ENCODE peak calls at places on chromosomes 6 and 20, in four cellular contexts. Q is GM12878, U is K562, M is H1. L is an unnamed sample.

GRCh38 chr6:163284151-163284550 is 130.4 kb upstream of the QKI start:
- DNase-seq in Q (no peak), U (no peak), M (no peak), L (no peak)

GRCh38 chr6:29926081-29926794 is 16.1 kb upstream of the HLA-A start:
- DNase-seq in Q (no peak), U (no peak), M (peak; percentile 48), L (no peak)

GRCh38 chr20:34709044-34709835 is 5.1 kb downstream of the TP53INP2 start:
- DNase-seq in Q (peak; percentile 55), U (peak; percentile 85), M (peak; percentile 94), L (peak; percentile 57)

GRCh38 chr20:37897008-37897548 is 5.8 kb upstream of the VSTM2L start:
- DNase-seq in Q (no peak), U (no peak), M (peak; percentile 71), L (no peak)

GRCh38 chr6:36025932-36026327 is 1.5 kb upstream of the SLC26A8 start:
- DNase-seq in Q (no peak), U (no peak), M (no peak), L (no peak)

GRCh38 chr6:136309171-136309570 is 19.5 kb upstream of the BCLAF1 start:
- DNase-seq in Q (no peak), U (no peak), M (no peak), L (no peak)

GRCh38 chr6:9467746-9468145 is 947.1 kb downstream of the TFAP2A start:
- DNase-seq in Q (no peak), U (no peak), M (no peak), L (no peak)

GRCh38 chr6:154738561-154738961 is 5.3 kb downstream of the SCAF8 start:
- DNase-seq in Q (no peak), U (no peak), M (no peak), L (no peak)

GRCh38 chr20:50226093-50226974 is 35.7 kb downstream of the CEBPB start:
- DNase-seq in Q (no peak), U (peak; percentile 42), M (no peak), L (no peak)

GRCh38 chr6:3829285-3829684 is 19.9 kb upstream of the FAM50B start:
- DNase-seq in Q (no peak), U (no peak), M (no peak), L (no peak)

GRCh38 chr20:36162272-36162966 is 7.9 kb downstream of the EPB41L1 start:
- DNase-seq in Q (no peak), U (peak; percentile 49), M (no peak), L (no peak)

GRCh38 chr6:127971945-127972391 is 71.1 kb upstream of the THEMIS start:
- DNase-seq in Q (no peak), U (no peak), M (no peak), L (no peak)

GRCh38 chr6:15096894-15097837 is 148.7 kb upstream of the JARID2 start:
- DNase-seq in Q (no peak), U (peak; percentile 85), M (no peak), L (no peak)

GRCh38 chr6:11754625-11755289 is 23.8 kb downstream of the ADTRP start:
- DNase-seq in Q (no peak), U (no peak), M (no peak), L (no peak)

GRCh38 chr20:10322073-10323012 is 103.7 kb downstream of the SNAP25 start:
- DNase-seq in Q (no peak), U (no peak), M (no peak), L (no peak)

GRCh38 chr6:4581468-4582420 is 194.5 kb upstream of the CDYL start:
- DNase-seq in Q (no peak), U (no peak), M (no peak), L (no peak)

DNA sequence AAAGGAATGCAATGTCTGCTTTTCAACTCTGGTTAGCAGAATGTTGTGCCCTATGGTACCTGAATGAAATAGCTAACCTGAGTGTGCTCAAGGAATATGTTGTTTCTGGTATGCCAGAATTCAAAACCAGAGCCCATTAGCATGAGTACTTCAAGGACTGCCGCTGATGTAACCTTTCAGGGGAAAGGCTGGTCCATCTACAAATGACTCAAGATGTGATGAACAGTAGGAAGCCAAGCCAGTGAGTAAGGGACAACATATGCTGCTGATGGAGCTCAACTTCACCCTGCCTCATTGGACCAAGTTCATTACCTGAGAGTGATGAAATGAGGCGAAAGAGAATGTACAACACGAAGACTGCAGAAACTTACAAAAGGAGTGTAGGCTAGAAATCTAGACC is 95.7 kb upstream of the BMP2 start:
- DNase-seq in Q (no peak), U (no peak), M (no peak), L (no peak)
- TF ChIP-seq EGR1 in Q (no peak), U (no peak), M (no peak), L (no peak)

GRCh38 chr20:16283978-16284377 is 289.3 kb downstream of the KIF16B start:
- DNase-seq in Q (no peak), U (no peak), M (no peak), L (no peak)

GRCh38 chr20:16283307-16283706 is 289.9 kb downstream of the KIF16B start:
- DNase-seq in Q (no peak), U (no peak), M (no peak), L (no peak)

GRCh38 chr20:16280219-16280618 is 293.0 kb downstream of the KIF16B start:
- DNase-seq in Q (no peak), U (no peak), M (no peak), L (no peak)

GRCh38 chr20:16284385-16285100 is 288.7 kb downstream of the KIF16B start:
- DNase-seq in Q (no peak), U (no peak), M (no peak), L (no peak)

GRCh38 chr20:16279320-16279719 is 293.9 kb downstream of the KIF16B start:
- DNase-seq in Q (no peak), U (no peak), M (no peak), L (no peak)
- TF ChIP-seq RAD21 in Q (peak; percentile 56), U (peak; percentile 14), M (peak; percentile 59), L (peak; percentile 14)

DNA sequence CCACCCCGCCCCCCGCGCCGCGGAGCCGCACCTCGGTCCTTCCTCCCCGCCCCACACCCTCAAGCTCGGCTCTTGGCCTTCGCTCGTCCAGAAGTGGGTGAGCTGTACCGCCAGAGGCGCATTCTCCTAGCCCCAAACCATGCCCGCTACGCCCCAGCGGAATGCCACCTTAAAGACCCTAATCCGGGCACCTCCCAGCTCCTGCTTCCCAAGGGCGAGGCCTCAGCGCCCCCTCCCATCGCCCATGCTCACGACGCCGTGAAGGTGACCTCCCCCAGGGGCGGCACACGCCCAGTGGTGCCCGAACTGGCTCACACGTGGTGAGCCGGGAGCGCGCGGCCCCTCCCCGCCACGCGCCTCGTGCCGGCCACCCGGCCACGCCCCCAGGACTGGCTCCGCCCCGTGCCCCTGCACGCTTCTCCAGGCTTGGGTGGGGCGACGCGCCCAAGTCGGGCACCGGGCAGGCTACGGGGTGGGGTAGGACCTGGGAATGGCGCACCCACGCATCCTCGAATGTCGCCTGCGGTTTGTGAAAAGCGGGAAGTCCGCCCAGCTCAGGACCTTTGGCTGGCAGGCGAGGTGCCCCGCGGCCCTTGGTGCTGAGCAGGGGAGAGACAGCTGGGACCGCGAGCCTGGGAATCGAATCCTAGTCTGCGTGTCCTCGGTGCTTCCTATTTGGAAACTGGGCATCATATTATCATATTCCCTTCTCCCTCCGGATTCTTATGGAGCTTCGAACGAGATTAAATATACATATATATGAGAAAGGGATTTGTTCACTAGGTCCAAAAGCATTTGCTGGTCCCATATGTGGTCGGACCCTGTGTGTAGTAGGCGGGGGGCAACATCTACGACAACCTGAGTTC is 942 bp upstream of the SOX12 start:
- DNase-seq in Q (no peak), U (peak; percentile 78), M (peak; percentile 95), L (peak; percentile 89)
- TF ChIP-seq EGR1 in Q (no peak), U (peak; percentile 24), M (no peak), L (no peak)

GRCh38 chr6:49801525-49801924 is 14.4 kb upstream of the PGK2 start:
- DNase-seq in Q (no peak), U (no peak), M (no peak), L (no peak)

GRCh38 chr6:49799090-49799489 is 12.0 kb upstream of the PGK2 start:
- DNase-seq in Q (no peak), U (no peak), M (no peak), L (no peak)
- TF ChIP-seq RAD21 in Q (no peak), U (no peak), M (no peak), L (no peak)

DNA sequence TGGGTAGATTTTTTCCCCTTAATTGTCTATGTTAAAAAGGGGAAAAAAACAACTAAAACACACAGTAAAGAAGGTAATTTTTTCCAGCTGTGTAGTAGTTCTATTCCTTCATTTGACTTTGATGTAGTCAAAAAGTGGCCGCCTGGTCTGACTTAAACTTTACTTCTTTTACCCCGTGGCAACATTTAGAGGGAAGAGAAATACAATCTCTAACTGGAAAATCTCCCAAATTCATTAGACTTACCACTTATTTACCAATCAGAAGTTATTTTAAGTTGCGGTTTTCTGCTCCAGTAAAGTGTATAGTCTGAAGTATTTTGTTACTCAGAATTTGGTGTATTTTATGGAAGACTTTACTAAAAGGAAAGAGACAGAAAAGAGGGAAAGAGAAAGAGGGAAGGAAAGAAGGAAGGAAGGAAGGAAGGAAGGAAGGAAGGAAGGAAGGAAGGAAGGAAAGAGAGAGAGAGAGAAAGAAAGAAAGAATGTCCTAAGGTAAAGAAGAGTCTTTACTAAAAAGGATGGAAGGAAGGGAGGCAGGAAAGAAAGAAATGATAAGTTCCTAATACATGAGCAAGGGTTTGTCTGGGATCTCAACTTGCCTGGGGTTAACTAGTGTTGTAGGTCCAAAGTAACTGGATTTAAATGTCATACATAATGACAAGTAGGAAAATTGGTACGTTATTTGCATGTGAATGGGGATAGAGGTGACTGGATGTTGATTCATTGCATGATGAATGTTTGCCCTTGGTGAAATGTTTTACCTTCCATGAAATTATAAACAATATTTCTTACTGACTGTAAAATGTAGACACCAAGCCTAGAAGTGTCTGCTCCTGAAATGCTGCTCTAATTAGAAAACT is 135.1 kb downstream of the SAMD5 start:
- DNase-seq in Q (no peak), U (no peak), M (no peak), L (no peak)
- TF ChIP-seq EGR1 in Q (no peak), U (no peak), M (no peak), L (no peak)

DNA sequence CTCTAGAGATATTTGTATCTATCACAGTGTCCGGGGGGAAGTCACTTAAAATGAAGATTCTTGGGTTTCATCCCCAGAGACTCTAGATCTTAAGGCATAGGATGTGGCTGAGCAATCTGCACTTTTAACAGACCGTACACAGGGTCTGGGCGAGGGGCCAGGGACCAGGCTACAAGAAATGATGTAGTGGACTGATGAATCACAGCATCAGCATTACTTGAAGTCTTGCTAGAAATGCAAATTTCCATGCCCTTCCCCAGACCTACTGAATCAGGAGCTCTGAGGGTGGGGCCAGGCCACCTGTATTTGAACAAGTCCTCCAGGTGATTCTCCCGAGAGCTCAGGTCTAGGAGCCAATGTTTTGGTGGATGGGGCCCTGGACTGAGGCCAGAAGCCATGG is 168.4 kb downstream of the DOK5 start:
- DNase-seq in Q (no peak), U (no peak), M (no peak), L (no peak)
- TF ChIP-seq RAD21 in Q (no peak), U (no peak), M (no peak), L (no peak)

L was measured in HCT116.